ENCODE peak calls at places on chromosomes 16 and 17, in seven cellular contexts. O is bronchial epithelial cell, R is transverse colon, A is heart left ventricle, X is brain microvascular endothelial cell, S is astrocyte of the spinal cord, E is DND-41. P is an unnamed sample.

GRCh38 chr16:50161950-50162349 is 8.8 kb downstream of the TENT4B start:
- DNase-seq in O (no peak), A (no peak), X (no peak), S (no peak), E (no peak), R (no peak), P (no peak)

GRCh38 chr16:83113317-83113716 is 486.5 kb downstream of the CDH13 start:
- DNase-seq in A (no peak), S (no peak), O (no peak), R (no peak), E (peak), X (peak), P (no peak)

GRCh38 chr16:27246439-27246838 is 22.1 kb downstream of the NSMCE1 start:
- DNase-seq in O (no peak), S (no peak), A (no peak), E (no peak), R (no peak), X (no peak), P (no peak)

GRCh38 chr16:73143681-73144370 is 95.9 kb upstream of the ZFHX3 start:
- DNase-seq in X (no peak), A (no peak), S (no peak), E (no peak), O (no peak), R (no peak), P (no peak)

GRCh38 chr16:83599789-83600462 is 207.9 kb upstream of the HSBP1 start:
- DNase-seq in R (no peak), S (no peak), A (no peak), X (no peak), O (no peak), E (no peak), P (no peak)

GRCh38 chr16:83044589-83044988 is 417.8 kb downstream of the CDH13 start:
- DNase-seq in A (no peak), X (no peak), E (no peak), S (no peak), O (no peak), R (no peak), P (no peak)

GRCh38 chr17:27504188-27504995 is 48.1 kb downstream of the KSR1 start:
- DNase-seq in A (no peak), R (no peak), E (no peak), S (no peak), O (no peak), X (no peak), P (no peak)

GRCh38 chr16:5108505-5109158 is 11.0 kb upstream of the EEF2KMT start:
- DNase-seq in O (no peak), A (no peak), S (no peak), X (no peak), E (no peak), R (no peak), P (no peak)

GRCh38 chr17:5706835-5707234 is 122.5 kb upstream of the NLRP1 start:
- DNase-seq in A (no peak), X (peak), S (peak), O (peak), R (peak), E (peak), P (no peak)

GRCh38 chr16:28821874-28822519 is 802 bp upstream of the ATXN2L start:
- DNase-seq in R (no peak), O (no peak), S (no peak), X (peak), A (no peak), E (no peak), P (no peak)

DNA sequence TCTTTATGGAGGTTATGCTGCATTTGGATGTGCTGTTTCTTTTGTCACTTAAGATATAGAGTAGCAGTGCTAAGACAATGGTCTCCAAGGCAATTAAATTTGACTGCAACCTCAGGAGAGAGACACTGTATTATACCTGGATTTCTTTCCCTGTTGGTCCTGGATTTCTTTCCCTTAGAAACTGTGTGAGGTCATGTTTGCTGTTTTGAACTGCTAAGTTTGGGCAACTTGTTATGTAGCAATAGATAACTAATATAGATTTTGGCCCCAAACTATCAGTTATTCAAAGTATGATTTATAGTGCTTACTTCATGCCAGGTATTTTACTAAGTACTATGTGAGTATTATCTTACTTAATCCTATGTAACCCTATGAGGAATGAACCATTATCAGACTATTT is 458.4 kb downstream of the HS3ST3B1 start:
- DNase-seq in R (no peak), A (no peak), X (no peak), S (no peak), E (no peak), O (no peak), P (no peak)
- TF ChIP-seq CTCF in R (no peak), A (no peak), X (no peak), S (no peak), E (no peak), O (no peak), P (no peak)

GRCh38 chr16:46830902-46831647 is at the start of gene C16orf87:
- DNase-seq in S (peak), A (peak), X (peak), O (peak), E (peak), R (peak), P (peak)
- TF ChIP-seq CTCF in S (no peak), A (no peak), X (no peak), O (no peak), E (no peak), R (no peak), P (no peak)

GRCh38 chr16:2720063-2720455 is at the start of gene PRSS27:
- DNase-seq in S (no peak), R (peak), O (no peak), X (no peak), A (no peak), E (no peak), P (no peak)

GRCh38 chr16:2724088-2724676 is 4.2 kb upstream of the PRSS27 start:
- DNase-seq in X (no peak), E (no peak), O (no peak), R (no peak), A (no peak), S (no peak), P (no peak)

GRCh38 chr16:2719328-2720062 is 529 bp downstream of the PRSS27 start:
- DNase-seq in E (no peak), S (no peak), O (no peak), X (no peak), R (peak), A (no peak), P (no peak)

GRCh38 chr16:2717360-2718263 is 2.4 kb downstream of the PRSS27 start:
- DNase-seq in E (no peak), O (no peak), A (no peak), S (no peak), R (no peak), X (no peak), P (no peak)

DNA sequence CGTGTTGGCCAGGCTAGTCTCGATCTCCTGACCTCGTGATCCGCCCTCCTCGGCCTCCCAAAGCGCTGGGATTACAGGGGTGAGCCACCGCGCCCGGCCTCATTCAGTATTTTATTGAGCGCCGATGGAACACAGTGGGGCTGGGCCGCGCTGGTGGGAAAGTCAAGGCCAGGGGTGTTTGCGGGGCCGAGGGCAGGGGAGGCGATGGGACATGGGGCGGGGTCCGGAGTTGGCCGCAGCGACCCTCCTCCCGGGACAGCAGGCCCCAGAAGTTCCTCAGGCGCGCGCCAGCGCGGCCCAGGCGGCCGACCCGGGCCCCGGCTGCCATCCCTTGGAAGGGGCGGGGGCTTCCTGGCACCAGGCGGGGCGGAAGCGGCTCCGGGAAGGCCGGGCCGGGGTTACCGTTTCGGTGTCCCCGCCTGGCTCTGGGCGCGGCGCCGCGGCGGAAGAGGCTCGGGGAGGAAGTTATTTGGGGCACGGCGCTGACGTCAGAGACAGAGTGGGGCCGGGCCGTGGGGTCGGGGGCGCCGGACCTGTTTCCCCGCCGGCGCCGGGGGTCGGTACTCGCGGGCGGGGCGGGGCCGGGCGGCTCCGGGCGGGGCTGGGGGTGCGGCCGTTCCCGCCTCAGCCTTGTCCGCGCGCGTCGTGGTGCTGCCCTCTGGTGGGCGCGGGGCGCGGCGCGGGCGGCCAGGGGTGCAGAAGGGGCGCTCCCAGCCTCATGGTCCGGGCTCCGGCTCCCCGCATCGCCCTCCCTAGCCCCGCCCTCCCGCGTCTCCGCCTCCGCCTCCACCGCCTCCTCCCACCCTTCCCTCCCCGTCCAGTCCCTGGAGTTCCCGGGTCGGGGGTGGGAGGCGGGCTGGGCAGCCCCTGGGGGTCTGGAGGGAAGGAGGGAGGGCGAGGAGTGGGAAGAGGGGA is 952 bp upstream of the PRSS27 start:
- DNase-seq in E (peak), R (peak), A (peak), X (peak), S (peak), O (peak), P (peak)
- TF ChIP-seq CTCF in E (peak), R (peak), A (peak), X (peak), S (peak), O (peak), P (peak)

GRCh38 chr17:81944858-81945257 is 2.2 kb downstream of the MYADML2 start:
- DNase-seq in X (no peak), R (no peak), E (no peak), A (no peak), O (no peak), S (no peak), P (no peak)
- TF ChIP-seq CTCF in X (no peak), R (no peak), E (no peak), A (no peak), O (no peak), S (no peak), P (no peak)

GRCh38 chr16:67227567-67227921 is 614 bp downstream of the TMEM208 start:
- DNase-seq in X (no peak), E (no peak), A (peak), O (no peak), S (no peak), R (no peak), P (no peak)

GRCh38 chr16:67226295-67226803 is 581 bp upstream of the TMEM208 start:
- DNase-seq in X (no peak), A (peak), O (no peak), S (no peak), R (no peak), E (no peak), P (no peak)

GRCh38 chr16:67228905-67229304 is 2.0 kb downstream of the TMEM208 start:
- DNase-seq in O (no peak), R (no peak), S (no peak), X (no peak), A (peak), E (no peak), P (no peak)

GRCh38 chr16:67228034-67228785 is 1.3 kb downstream of the TMEM208 start:
- DNase-seq in E (no peak), R (no peak), S (no peak), X (no peak), O (no peak), A (peak), P (no peak)

GRCh38 chr16:67226804-67227566 is at the start of gene TMEM208:
- DNase-seq in S (peak), R (peak), E (peak), X (peak), O (peak), A (peak), P (peak)
- TF ChIP-seq CTCF in S (peak), R (no peak), E (peak), X (peak), O (peak), A (no peak), P (no peak)

GRCh38 chr16:58200398-58200797 is 2.5 kb upstream of the CSNK2A2 start:
- DNase-seq in A (no peak), X (no peak), R (no peak), S (no peak), O (no peak), E (no peak), P (no peak)

GRCh38 chr16:58197314-58198012 is 443 bp downstream of the CSNK2A2 start:
- DNase-seq in R (no peak), S (no peak), E (peak), A (no peak), O (no peak), X (no peak), P (no peak)

GRCh38 chr16:58198739-58199411 is 969 bp upstream of the CSNK2A2 start:
- DNase-seq in O (no peak), X (no peak), A (no peak), R (no peak), E (no peak), S (no peak), P (no peak)

GRCh38 chr16:58196898-58197313 is 1.0 kb downstream of the CSNK2A2 start:
- DNase-seq in X (no peak), A (no peak), R (no peak), E (peak), S (peak), O (peak), P (no peak)

DNA sequence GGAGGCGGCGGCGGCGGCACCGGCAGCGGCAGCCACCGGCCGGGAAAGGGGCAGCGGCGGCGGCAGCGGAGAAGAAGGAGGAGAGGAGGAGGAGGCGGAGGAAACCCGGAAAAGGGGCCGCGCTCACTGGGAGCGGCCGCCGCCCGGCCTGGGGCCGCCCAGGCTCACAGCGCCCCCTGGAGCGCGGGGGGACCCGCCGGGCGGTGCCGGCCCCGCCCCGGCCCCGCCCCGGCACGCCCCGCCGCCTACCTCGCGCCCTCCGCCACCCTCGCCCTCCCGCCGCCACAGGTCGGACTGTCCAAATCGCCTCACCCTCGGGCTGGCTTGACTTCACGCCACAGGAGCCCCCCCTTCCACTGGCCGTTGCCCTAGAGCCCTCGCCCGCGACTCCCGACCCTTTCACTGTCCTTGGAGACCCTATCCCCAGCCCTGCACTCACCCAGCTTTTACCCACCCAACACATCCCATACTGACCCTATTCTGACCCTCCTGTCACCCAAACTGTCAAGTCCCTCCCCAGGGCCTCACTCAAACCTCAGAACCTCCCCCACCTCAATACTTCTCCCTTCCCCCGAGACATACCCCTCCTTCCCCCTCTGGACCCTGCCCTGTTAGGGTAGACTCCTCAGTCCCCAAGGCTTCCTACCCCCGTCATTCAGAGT is at the start of gene CSNK2A2:
- DNase-seq in R (peak), E (peak), X (peak), S (peak), O (peak), A (peak), P (no peak)
- TF ChIP-seq CTCF in R (peak), E (peak), X (no peak), S (peak), O (peak), A (no peak), P (no peak)

GRCh38 chr17:30924341-30924740 is 2.6 kb downstream of the ADAP2 start:
- DNase-seq in E (no peak), X (no peak), R (no peak), S (no peak), O (no peak), A (no peak), P (no peak)
- TF ChIP-seq CTCF in E (peak), X (no peak), R (no peak), S (no peak), O (no peak), A (no peak), P (no peak)